ENCODE peak calls at places on chromosomes 12 and 14, in ten cellular contexts. One of them, this sample, is unnamed.

GRCh38 chr14:75543786-75544185 is 21.5 kb downstream of the BATF start:
- DNase-seq in heart left ventricle: no peak
- DNase-seq in WERI-Rb-1: no peak
- DNase-seq in pancreas: no peak
- DNase-seq in effector memory CD4-positive, alpha-beta T cell: no peak
- DNase-seq in dorsolateral prefrontal cortex: no peak
- DNase-seq in heart right ventricle: no peak
- DNase-seq in K562: no peak
- DNase-seq in sigmoid colon: no peak
- DNase-seq in uterus: no peak
- DNase-seq in this sample: no peak

GRCh38 chr12:91778938-91779400 is 366.7 kb downstream of the BTG1 start:
- DNase-seq in heart left ventricle: no peak
- DNase-seq in WERI-Rb-1: no peak
- DNase-seq in pancreas: no peak
- DNase-seq in effector memory CD4-positive, alpha-beta T cell: peak
- DNase-seq in dorsolateral prefrontal cortex: no peak
- DNase-seq in heart right ventricle: no peak
- DNase-seq in K562: peak
- DNase-seq in sigmoid colon: peak
- DNase-seq in uterus: peak
- DNase-seq in this sample: no peak

GRCh38 chr14:35533357-35534129 is 421 bp upstream of the INSM2 start:
- DNase-seq in heart left ventricle: peak
- DNase-seq in WERI-Rb-1: peak
- DNase-seq in pancreas: peak
- DNase-seq in effector memory CD4-positive, alpha-beta T cell: peak
- DNase-seq in dorsolateral prefrontal cortex: peak
- DNase-seq in heart right ventricle: peak
- DNase-seq in K562: peak
- DNase-seq in sigmoid colon: peak
- DNase-seq in uterus: no peak
- DNase-seq in this sample: peak

GRCh38 chr14:94886931-94887330 is 117.0 kb upstream of the GSC start:
- DNase-seq in heart left ventricle: no peak
- DNase-seq in WERI-Rb-1: no peak
- DNase-seq in pancreas: no peak
- DNase-seq in effector memory CD4-positive, alpha-beta T cell: no peak
- DNase-seq in dorsolateral prefrontal cortex: no peak
- DNase-seq in heart right ventricle: no peak
- DNase-seq in K562: no peak
- DNase-seq in sigmoid colon: no peak
- DNase-seq in uterus: no peak
- DNase-seq in this sample: no peak

GRCh38 chr12:124347335-124347734 is 52.4 kb downstream of the RFLNA start:
- DNase-seq in heart left ventricle: no peak
- DNase-seq in WERI-Rb-1: no peak
- DNase-seq in pancreas: no peak
- DNase-seq in effector memory CD4-positive, alpha-beta T cell: no peak
- DNase-seq in dorsolateral prefrontal cortex: no peak
- DNase-seq in heart right ventricle: no peak
- DNase-seq in K562: no peak
- DNase-seq in sigmoid colon: no peak
- DNase-seq in uterus: no peak
- DNase-seq in this sample: no peak

GRCh38 chr14:92958373-92959188 is 35.6 kb downstream of the CHGA start:
- DNase-seq in heart left ventricle: peak
- DNase-seq in WERI-Rb-1: no peak
- DNase-seq in pancreas: no peak
- DNase-seq in effector memory CD4-positive, alpha-beta T cell: no peak
- DNase-seq in dorsolateral prefrontal cortex: no peak
- DNase-seq in heart right ventricle: no peak
- DNase-seq in K562: no peak
- DNase-seq in sigmoid colon: no peak
- DNase-seq in uterus: no peak
- DNase-seq in this sample: peak

GRCh38 chr12:132065609-132066344 is 78.3 kb downstream of the DDX51 start:
- DNase-seq in heart left ventricle: no peak
- DNase-seq in WERI-Rb-1: no peak
- DNase-seq in pancreas: no peak
- DNase-seq in effector memory CD4-positive, alpha-beta T cell: no peak
- DNase-seq in dorsolateral prefrontal cortex: no peak
- DNase-seq in heart right ventricle: no peak
- DNase-seq in K562: no peak
- DNase-seq in sigmoid colon: no peak
- DNase-seq in uterus: no peak
- DNase-seq in this sample: no peak

GRCh38 chr12:607541-608001 is 55.7 kb downstream of the NINJ2 start:
- DNase-seq in heart left ventricle: peak
- DNase-seq in WERI-Rb-1: no peak
- DNase-seq in pancreas: no peak
- DNase-seq in effector memory CD4-positive, alpha-beta T cell: no peak
- DNase-seq in dorsolateral prefrontal cortex: peak
- DNase-seq in heart right ventricle: peak
- DNase-seq in K562: no peak
- DNase-seq in sigmoid colon: no peak
- DNase-seq in uterus: peak
- DNase-seq in this sample: no peak

GRCh38 chr14:103161054-103161397 is 37.8 kb downstream of the TNFAIP2 start:
- DNase-seq in heart left ventricle: no peak
- DNase-seq in WERI-Rb-1: no peak
- DNase-seq in pancreas: no peak
- DNase-seq in effector memory CD4-positive, alpha-beta T cell: no peak
- DNase-seq in dorsolateral prefrontal cortex: no peak
- DNase-seq in heart right ventricle: no peak
- DNase-seq in K562: no peak
- DNase-seq in sigmoid colon: no peak
- DNase-seq in uterus: no peak
- DNase-seq in this sample: no peak

GRCh38 chr14:70525691-70526090 is 9.1 kb downstream of the ADAM20 start:
- DNase-seq in heart left ventricle: no peak
- DNase-seq in WERI-Rb-1: no peak
- DNase-seq in pancreas: no peak
- DNase-seq in effector memory CD4-positive, alpha-beta T cell: no peak
- DNase-seq in dorsolateral prefrontal cortex: no peak
- DNase-seq in heart right ventricle: no peak
- DNase-seq in K562: no peak
- DNase-seq in sigmoid colon: no peak
- DNase-seq in uterus: no peak
- DNase-seq in this sample: no peak

GRCh38 chr12:85575115-85576096 is 260.8 kb downstream of the RASSF9 start:
- DNase-seq in heart left ventricle: peak
- DNase-seq in WERI-Rb-1: peak
- DNase-seq in pancreas: no peak
- DNase-seq in effector memory CD4-positive, alpha-beta T cell: no peak
- DNase-seq in dorsolateral prefrontal cortex: peak
- DNase-seq in heart right ventricle: no peak
- DNase-seq in K562: peak
- DNase-seq in sigmoid colon: no peak
- DNase-seq in uterus: peak
- DNase-seq in this sample: no peak

GRCh38 chr14:90416649-90417237 is 19.9 kb downstream of the CALM1 start:
- DNase-seq in heart left ventricle: no peak
- DNase-seq in WERI-Rb-1: no peak
- DNase-seq in pancreas: no peak
- DNase-seq in effector memory CD4-positive, alpha-beta T cell: no peak
- DNase-seq in dorsolateral prefrontal cortex: no peak
- DNase-seq in heart right ventricle: no peak
- DNase-seq in K562: no peak
- DNase-seq in sigmoid colon: peak
- DNase-seq in uterus: no peak
- DNase-seq in this sample: no peak

GRCh38 chr12:57890191-57891120 is 43.9 kb upstream of the CTDSP2 start:
- DNase-seq in heart left ventricle: no peak
- DNase-seq in WERI-Rb-1: no peak
- DNase-seq in pancreas: no peak
- DNase-seq in effector memory CD4-positive, alpha-beta T cell: no peak
- DNase-seq in dorsolateral prefrontal cortex: no peak
- DNase-seq in heart right ventricle: no peak
- DNase-seq in K562: no peak
- DNase-seq in sigmoid colon: no peak
- DNase-seq in uterus: no peak
- DNase-seq in this sample: no peak

GRCh38 chr14:77125275-77126073 is 16.1 kb downstream of the ZDHHC22 start:
- DNase-seq in heart left ventricle: no peak
- DNase-seq in WERI-Rb-1: no peak
- DNase-seq in pancreas: no peak
- DNase-seq in effector memory CD4-positive, alpha-beta T cell: no peak
- DNase-seq in dorsolateral prefrontal cortex: no peak
- DNase-seq in heart right ventricle: no peak
- DNase-seq in K562: no peak
- DNase-seq in sigmoid colon: no peak
- DNase-seq in uterus: no peak
- DNase-seq in this sample: no peak

GRCh38 chr12:64813733-64814132 is 10.7 kb upstream of the TBC1D30 start:
- DNase-seq in heart left ventricle: no peak
- DNase-seq in WERI-Rb-1: no peak
- DNase-seq in pancreas: no peak
- DNase-seq in effector memory CD4-positive, alpha-beta T cell: no peak
- DNase-seq in dorsolateral prefrontal cortex: no peak
- DNase-seq in heart right ventricle: no peak
- DNase-seq in K562: no peak
- DNase-seq in sigmoid colon: no peak
- DNase-seq in uterus: no peak
- DNase-seq in this sample: no peak

GRCh38 chr14:104752338-104752734 is 611 bp upstream of the SIVA1 start:
- DNase-seq in heart left ventricle: no peak
- DNase-seq in WERI-Rb-1: no peak
- DNase-seq in pancreas: no peak
- DNase-seq in effector memory CD4-positive, alpha-beta T cell: no peak
- DNase-seq in dorsolateral prefrontal cortex: peak
- DNase-seq in heart right ventricle: no peak
- DNase-seq in K562: no peak
- DNase-seq in sigmoid colon: no peak
- DNase-seq in uterus: no peak
- DNase-seq in this sample: no peak

GRCh38 chr12:62505786-62506185 is 39.2 kb downstream of the MON2 start:
- DNase-seq in heart left ventricle: no peak
- DNase-seq in WERI-Rb-1: no peak
- DNase-seq in pancreas: no peak
- DNase-seq in effector memory CD4-positive, alpha-beta T cell: no peak
- DNase-seq in dorsolateral prefrontal cortex: no peak
- DNase-seq in heart right ventricle: no peak
- DNase-seq in K562: no peak
- DNase-seq in sigmoid colon: no peak
- DNase-seq in uterus: no peak
- DNase-seq in this sample: no peak

GRCh38 chr14:104364830-104365229 is 214.7 kb upstream of the C14orf180 start:
- DNase-seq in heart left ventricle: no peak
- DNase-seq in WERI-Rb-1: no peak
- DNase-seq in pancreas: no peak
- DNase-seq in effector memory CD4-positive, alpha-beta T cell: no peak
- DNase-seq in dorsolateral prefrontal cortex: no peak
- DNase-seq in heart right ventricle: no peak
- DNase-seq in K562: no peak
- DNase-seq in sigmoid colon: no peak
- DNase-seq in uterus: no peak
- DNase-seq in this sample: no peak

DNA sequence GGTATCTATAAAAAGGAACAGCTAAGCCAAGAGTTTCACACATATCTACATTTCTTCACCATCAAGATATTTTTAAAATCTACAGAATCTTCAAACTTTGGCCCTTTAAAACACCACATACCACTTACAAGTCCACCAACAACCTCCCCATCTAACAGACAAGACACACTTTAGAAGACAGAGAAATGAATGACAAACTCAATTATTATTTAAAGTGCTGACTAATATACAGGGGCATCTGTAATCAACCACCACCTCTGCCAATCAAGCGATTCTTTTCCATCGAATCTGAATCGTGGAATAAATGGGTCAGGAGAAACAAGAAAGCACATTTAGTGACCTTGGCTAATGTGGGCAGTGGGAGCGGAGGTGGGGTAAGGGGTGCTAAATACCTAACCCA is 7.7 kb downstream of the SETD3 start:
- DNase-seq in heart left ventricle: no peak
- DNase-seq in WERI-Rb-1: no peak
- DNase-seq in pancreas: no peak
- DNase-seq in effector memory CD4-positive, alpha-beta T cell: no peak
- DNase-seq in dorsolateral prefrontal cortex: no peak
- DNase-seq in heart right ventricle: no peak
- DNase-seq in K562: no peak
- DNase-seq in sigmoid colon: no peak
- DNase-seq in uterus: no peak
- DNase-seq in this sample: no peak
- H3K27ac ChIP-seq in heart left ventricle: no peak
- H3K27ac ChIP-seq in WERI-Rb-1: no peak
- H3K27ac ChIP-seq in pancreas: no peak
- H3K27ac ChIP-seq in effector memory CD4-positive, alpha-beta T cell: no peak
- H3K27ac ChIP-seq in dorsolateral prefrontal cortex: no peak
- H3K27ac ChIP-seq in heart right ventricle: no peak
- H3K27ac ChIP-seq in K562: no peak
- H3K27ac ChIP-seq in sigmoid colon: no peak
- H3K27ac ChIP-seq in uterus: no peak
- H3K27ac ChIP-seq in this sample: no peak

DNA sequence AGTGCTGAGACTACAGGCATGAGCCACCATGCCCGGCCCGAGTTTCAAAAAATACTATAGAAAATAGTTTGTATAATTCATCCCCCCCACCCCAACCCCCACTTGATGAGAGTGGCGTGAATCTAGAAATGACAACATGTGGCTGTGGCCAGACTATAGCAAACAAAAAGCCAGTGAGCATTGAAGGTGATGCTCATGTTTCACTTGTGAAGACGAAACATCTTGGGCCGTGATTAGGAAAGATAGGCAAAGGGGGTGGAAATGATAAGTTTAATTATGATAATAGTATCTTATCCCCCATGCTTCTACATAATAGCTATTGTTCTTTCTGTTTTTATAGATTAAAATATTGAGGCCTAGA is 8.5 kb downstream of the BORCS5 start:
- DNase-seq in heart left ventricle: no peak
- DNase-seq in WERI-Rb-1: no peak
- DNase-seq in pancreas: no peak
- DNase-seq in effector memory CD4-positive, alpha-beta T cell: no peak
- DNase-seq in dorsolateral prefrontal cortex: no peak
- DNase-seq in heart right ventricle: no peak
- DNase-seq in K562: no peak
- DNase-seq in sigmoid colon: no peak
- DNase-seq in uterus: no peak
- DNase-seq in this sample: no peak
- H3K27ac ChIP-seq in heart left ventricle: no peak
- H3K27ac ChIP-seq in WERI-Rb-1: no peak
- H3K27ac ChIP-seq in pancreas: no peak
- H3K27ac ChIP-seq in effector memory CD4-positive, alpha-beta T cell: no peak
- H3K27ac ChIP-seq in dorsolateral prefrontal cortex: peak
- H3K27ac ChIP-seq in heart right ventricle: no peak
- H3K27ac ChIP-seq in K562: no peak
- H3K27ac ChIP-seq in sigmoid colon: no peak
- H3K27ac ChIP-seq in uterus: no peak
- H3K27ac ChIP-seq in this sample: peak

GRCh38 chr12:79685068-79685467 is 5.7 kb downstream of the PAWR start:
- DNase-seq in heart left ventricle: no peak
- DNase-seq in WERI-Rb-1: no peak
- DNase-seq in pancreas: no peak
- DNase-seq in effector memory CD4-positive, alpha-beta T cell: no peak
- DNase-seq in dorsolateral prefrontal cortex: no peak
- DNase-seq in heart right ventricle: no peak
- DNase-seq in K562: no peak
- DNase-seq in sigmoid colon: no peak
- DNase-seq in uterus: no peak
- DNase-seq in this sample: no peak
- H3K27ac ChIP-seq in heart left ventricle: no peak
- H3K27ac ChIP-seq in WERI-Rb-1: no peak
- H3K27ac ChIP-seq in pancreas: no peak
- H3K27ac ChIP-seq in effector memory CD4-positive, alpha-beta T cell: no peak
- H3K27ac ChIP-seq in dorsolateral prefrontal cortex: no peak
- H3K27ac ChIP-seq in heart right ventricle: no peak
- H3K27ac ChIP-seq in K562: no peak
- H3K27ac ChIP-seq in sigmoid colon: no peak
- H3K27ac ChIP-seq in uterus: no peak
- H3K27ac ChIP-seq in this sample: no peak

GRCh38 chr12:114851981-114852380 is 168.0 kb upstream of the TBX3 start:
- DNase-seq in heart left ventricle: no peak
- DNase-seq in WERI-Rb-1: no peak
- DNase-seq in pancreas: no peak
- DNase-seq in effector memory CD4-positive, alpha-beta T cell: no peak
- DNase-seq in dorsolateral prefrontal cortex: no peak
- DNase-seq in heart right ventricle: no peak
- DNase-seq in K562: no peak
- DNase-seq in sigmoid colon: no peak
- DNase-seq in uterus: no peak
- DNase-seq in this sample: no peak
- H3K27ac ChIP-seq in heart left ventricle: no peak
- H3K27ac ChIP-seq in WERI-Rb-1: no peak
- H3K27ac ChIP-seq in pancreas: no peak
- H3K27ac ChIP-seq in effector memory CD4-positive, alpha-beta T cell: no peak
- H3K27ac ChIP-seq in dorsolateral prefrontal cortex: no peak
- H3K27ac ChIP-seq in heart right ventricle: no peak
- H3K27ac ChIP-seq in K562: no peak
- H3K27ac ChIP-seq in sigmoid colon: no peak
- H3K27ac ChIP-seq in uterus: no peak
- H3K27ac ChIP-seq in this sample: no peak